ENCODE peak calls at places on chromosome 16, in seven cellular contexts. U, B, Z, D, Y, Q and E are unnamed samples.

GRCh38 chr16:3328104-3328503 is 22.8 kb downstream of the ZNF75A start:
- DNase-seq in Y (no peak), Z (no peak), Q (no peak), D (no peak), U (no peak), B (no peak), E (no peak)

GRCh38 chr16:69934044-69934443 is 17.1 kb upstream of the CLEC18A start:
- DNase-seq in Q (no peak), Z (no peak), B (peak; percentile 53), U (no peak), D (no peak), Y (no peak), E (no peak)

GRCh38 chr16:76970087-76970744 is 220.8 kb upstream of the MON1B start:
- DNase-seq in B (no peak), U (no peak), Q (no peak), Y (no peak), Z (no peak), D (no peak), E (no peak)

GRCh38 chr16:10895053-10895946 is 18.3 kb downstream of the CIITA start:
- DNase-seq in Q (no peak), B (no peak), Z (no peak), D (no peak), U (peak; percentile 75), Y (no peak), E (no peak)

GRCh38 chr16:84526794-84527485 is 22.5 kb upstream of the MEAK7 start:
- DNase-seq in Q (peak; percentile 52), Y (peak; percentile 38), U (no peak), B (no peak), Z (peak; percentile 62), D (no peak), E (peak; percentile 93)

GRCh38 chr16:29674188-29674587 is 4.8 kb upstream of the QPRT start:
- DNase-seq in D (no peak), Z (no peak), Y (peak; percentile 26), Q (no peak), B (no peak), U (no peak), E (no peak)

GRCh38 chr16:106623-107324 is 28.7 kb downstream of the MPG start:
- DNase-seq in Y (peak; percentile 59), U (peak; percentile 55), D (peak; percentile 57), Z (no peak), B (no peak), Q (no peak), E (peak; percentile 55)

GRCh38 chr16:74731853-74732477 is 31.3 kb upstream of the MLKL start:
- DNase-seq in Z (no peak), B (no peak), Q (no peak), U (no peak), Y (no peak), D (no peak), E (no peak)

GRCh38 chr16:20104563-20105183 is 31.0 kb upstream of the GPR139 start:
- DNase-seq in Q (no peak), Z (no peak), U (no peak), Y (no peak), B (no peak), D (no peak), E (no peak)
- H3K4me3 ChIP-seq in Q (no peak overlapping the region), Z (no peak overlapping the region), U (no peak overlapping the region), Y (no peak overlapping the region), B (no peak overlapping the region), D (no peak overlapping the region), E (no peak overlapping the region)

DNA sequence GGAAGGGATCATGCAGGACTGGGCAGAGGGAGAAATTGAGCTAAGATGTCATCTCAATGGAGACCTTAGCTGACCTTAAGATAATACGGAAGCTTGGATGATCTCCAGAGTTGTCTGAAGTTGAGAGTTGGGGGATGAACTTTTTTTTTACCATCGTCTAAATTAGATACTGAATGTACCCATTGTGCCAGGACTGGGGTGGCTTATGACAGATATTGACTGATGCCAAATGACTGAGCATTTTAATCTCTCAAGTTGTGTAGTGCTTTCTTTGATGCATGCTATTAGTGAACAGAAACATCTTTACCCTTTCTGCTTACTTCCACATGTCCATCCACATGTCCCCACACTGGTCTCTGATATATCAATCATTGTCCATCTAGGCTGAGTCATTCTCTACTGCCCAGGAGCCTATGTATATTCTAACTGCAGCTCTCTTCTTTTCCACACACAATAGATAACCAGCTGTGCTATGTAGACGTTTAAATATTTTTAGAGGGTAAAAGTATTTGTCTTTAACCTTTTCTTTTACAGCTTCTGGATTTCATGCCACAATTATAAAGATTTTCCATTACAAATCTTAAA is 60.2 kb upstream of the ZKSCAN2 start:
- DNase-seq in U (no peak), D (no peak), B (no peak), Y (no peak), Z (no peak), Q (no peak), E (no peak)
- H3K27me3 ChIP-seq in U (no peaks in the 10 kb centered on the region), D (no peaks in the 10 kb centered on the region), B (no peaks in the 10 kb centered on the region), Y (no peaks in the 10 kb centered on the region), Z (no peaks in the 10 kb centered on the region), Q (peaks cover 3% of the 10 kb centered on the region), E (no peaks in the 10 kb centered on the region)

GRCh38 chr16:16143038-16143763 is 80.1 kb downstream of the ABCC6 start:
- DNase-seq in B (no peak), Z (no peak), Y (no peak), D (no peak), Q (no peak), U (peak; percentile 79), E (peak; percentile 23)
- TF ChIP-seq CTCF in B (no peak), Z (peak; percentile 8), Y (no peak), D (no peak), Q (no peak), U (peak; percentile 69), E (peak; percentile 66)

GRCh38 chr16:1446296-1447080 is 2.1 kb upstream of the CCDC154 start:
- DNase-seq in Z (no peak), B (no peak), U (no peak), Y (no peak), D (no peak), Q (no peak), E (no peak)

GRCh38 chr16:1443980-1444729 is at the start of gene CCDC154:
- DNase-seq in Z (no peak), D (no peak), Q (no peak), U (no peak), Y (no peak), B (no peak), E (no peak)

GRCh38 chr16:1443403-1443973 is 868 bp downstream of the CCDC154 start:
- DNase-seq in Y (no peak), Z (no peak), U (no peak), B (no peak), Q (no peak), D (no peak), E (no peak)

GRCh38 chr16:1445518-1446197 is 1.3 kb upstream of the CCDC154 start:
- DNase-seq in B (no peak), Z (no peak), Y (no peak), Q (no peak), U (no peak), D (no peak), E (no peak)

DNA sequence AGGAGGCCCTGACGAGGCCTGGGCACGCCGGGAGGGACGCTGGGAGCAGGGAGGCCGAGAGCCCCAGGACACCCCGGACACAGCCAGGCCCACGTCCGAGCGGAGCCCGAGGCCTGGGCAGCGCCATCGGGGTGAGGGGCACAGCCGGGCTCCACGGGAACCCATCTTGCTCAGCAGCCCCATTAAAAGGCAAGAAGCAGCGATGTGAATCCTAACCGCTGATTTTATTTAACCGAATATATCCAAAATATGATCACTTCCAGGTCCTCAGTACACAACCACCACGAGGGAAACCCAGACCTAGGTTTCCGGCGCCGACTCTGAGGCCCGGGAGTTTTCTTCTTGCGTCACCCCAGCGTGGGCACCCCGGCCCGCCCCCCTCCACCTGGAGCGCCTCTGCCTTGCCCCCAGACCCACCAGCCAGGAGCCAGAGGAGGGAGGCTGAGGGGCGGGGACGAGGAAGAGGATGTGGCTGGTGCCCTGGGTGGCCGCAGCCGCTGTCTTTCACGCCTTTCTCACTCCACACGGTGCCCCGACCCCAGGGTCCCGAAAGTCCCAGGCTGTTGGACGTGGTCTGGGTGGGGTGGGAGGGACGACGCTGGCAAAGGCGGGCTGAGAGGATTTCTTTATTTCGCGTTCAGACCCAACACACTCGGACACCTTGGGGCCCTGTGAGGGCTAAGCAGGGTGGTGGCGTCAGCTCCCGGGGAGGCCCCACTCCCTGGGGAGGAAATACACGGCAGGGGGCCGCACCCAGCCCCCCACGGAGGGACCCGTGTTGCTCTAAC is 568 bp upstream of the CCDC154 start:
- DNase-seq in Z (no peak), Y (no peak), B (no peak), D (no peak), U (no peak), Q (no peak), E (no peak)
- H3K4me3 ChIP-seq in Z (no peak overlapping the region), Y (no peak overlapping the region), B (no peak overlapping the region), D (no peak overlapping the region), U (no peak overlapping the region), Q (no peak overlapping the region), E (no peak overlapping the region)